ENCODE peak calls at places on chromosome 1, in five cellular contexts. I is GM19239, S is uterus, K is NT2/D1, Z is T-cell. B is an unnamed sample.

GRCh38 chr1:113804421-113805255 is 7.6 kb downstream of the RSBN1 start:
- DNase-seq in I (no peak), S (no peak), K (no peak), Z (no peak), B (no peak)

GRCh38 chr1:166036092-166036491 is 130.7 kb downstream of the FAM78B start:
- DNase-seq in I (no peak), S (no peak), K (no peak), Z (no peak), B (no peak)

GRCh38 chr1:155379180-155379876 is 58.6 kb downstream of the RUSC1 start:
- DNase-seq in I (no peak), S (no peak), K (no peak), Z (no peak), B (peak)

GRCh38 chr1:8077120-8077573 is 51.0 kb upstream of the ERRFI1 start:
- DNase-seq in I (no peak), S (peak), K (no peak), Z (no peak), B (no peak)

GRCh38 chr1:18956189-18957135 is at the start of gene IFFO2:
- DNase-seq in I (peak), S (peak), K (peak), Z (peak), B (peak)

GRCh38 chr1:9538669-9539164 is 548 bp upstream of the SLC25A33 start:
- DNase-seq in I (no peak), S (peak), K (no peak), Z (no peak), B (no peak)

GRCh38 chr1:87197156-87197555 is 131.5 kb upstream of the LMO4 start:
- DNase-seq in I (no peak), S (no peak), K (no peak), Z (no peak), B (no peak)

GRCh38 chr1:41672641-41673313 is 188.3 kb upstream of the EDN2 start:
- DNase-seq in I (no peak), S (no peak), K (no peak), Z (no peak), B (no peak)

GRCh38 chr1:67583462-67583950 is 101.5 kb upstream of the GADD45A start:
- DNase-seq in I (no peak), S (no peak), K (no peak), Z (no peak), B (no peak)